ENCODE peak calls at places on chromosomes 5 and 9, in five cellular contexts. J is astrocyte, X is PC-3, W is neural progenitor cell, N is IMR-90. U is an unnamed sample.

GRCh38 chr5:41009228-41009627 is 61.9 kb downstream of the MROH2B start:
- DNase-seq in J (no peak), X (peak; percentile 99), N (peak; percentile 32), W (no peak), U (no peak)

GRCh38 chr5:111135946-111136345 is 43.8 kb downstream of the WDR36 start:
- DNase-seq in X (peak; percentile 82), N (peak; percentile 53), W (no peak), J (peak; percentile 44), U (no peak)

GRCh38 chr9:34124923-34125322 is 1.6 kb downstream of the DCAF12 start:
- DNase-seq in X (peak; percentile 9), J (no peak), N (no peak), W (no peak), U (peak; percentile 45)

GRCh38 chr5:28269978-28270377 is 1231.6 kb upstream of the CDH9 start:
- DNase-seq in N (no peak), J (no peak), W (no peak), X (no peak), U (no peak)

GRCh38 chr9:134551657-134552348 is 89.8 kb upstream of the COL5A1 start:
- DNase-seq in J (peak; percentile 96), N (peak; percentile 82), W (no peak), X (peak; percentile 70), U (no peak)

GRCh38 chr9:677461-678097 is 163.9 kb upstream of the DMRT1 start:
- DNase-seq in W (no peak), J (peak; percentile 62), X (no peak), N (no peak), U (no peak)

GRCh38 chr9:4110562-4110961 is 189.3 kb downstream of the GLIS3 start:
- DNase-seq in N (no peak), W (no peak), X (no peak), J (no peak), U (no peak)

GRCh38 chr5:159304961-159305595 is 25.2 kb downstream of the IL12B start:
- DNase-seq in X (no peak), J (no peak), W (no peak), N (peak; percentile 33), U (no peak)

GRCh38 chr5:144142030-144142825 is 28.2 kb downstream of the YIPF5 start:
- DNase-seq in X (peak; percentile 55), N (peak; percentile 67), J (peak; percentile 42), W (peak; percentile 65), U (peak; percentile 76)

GRCh38 chr5:132209131-132209530 is 18.5 kb downstream of the P4HA2 start:
- DNase-seq in J (peak; percentile 85), W (no peak), X (no peak), N (peak; percentile 78), U (no peak)

GRCh38 chr9:23309800-23310199 is 516.2 kb downstream of the ELAVL2 start:
- DNase-seq in N (no peak), W (no peak), J (no peak), X (no peak), U (no peak)

DNA sequence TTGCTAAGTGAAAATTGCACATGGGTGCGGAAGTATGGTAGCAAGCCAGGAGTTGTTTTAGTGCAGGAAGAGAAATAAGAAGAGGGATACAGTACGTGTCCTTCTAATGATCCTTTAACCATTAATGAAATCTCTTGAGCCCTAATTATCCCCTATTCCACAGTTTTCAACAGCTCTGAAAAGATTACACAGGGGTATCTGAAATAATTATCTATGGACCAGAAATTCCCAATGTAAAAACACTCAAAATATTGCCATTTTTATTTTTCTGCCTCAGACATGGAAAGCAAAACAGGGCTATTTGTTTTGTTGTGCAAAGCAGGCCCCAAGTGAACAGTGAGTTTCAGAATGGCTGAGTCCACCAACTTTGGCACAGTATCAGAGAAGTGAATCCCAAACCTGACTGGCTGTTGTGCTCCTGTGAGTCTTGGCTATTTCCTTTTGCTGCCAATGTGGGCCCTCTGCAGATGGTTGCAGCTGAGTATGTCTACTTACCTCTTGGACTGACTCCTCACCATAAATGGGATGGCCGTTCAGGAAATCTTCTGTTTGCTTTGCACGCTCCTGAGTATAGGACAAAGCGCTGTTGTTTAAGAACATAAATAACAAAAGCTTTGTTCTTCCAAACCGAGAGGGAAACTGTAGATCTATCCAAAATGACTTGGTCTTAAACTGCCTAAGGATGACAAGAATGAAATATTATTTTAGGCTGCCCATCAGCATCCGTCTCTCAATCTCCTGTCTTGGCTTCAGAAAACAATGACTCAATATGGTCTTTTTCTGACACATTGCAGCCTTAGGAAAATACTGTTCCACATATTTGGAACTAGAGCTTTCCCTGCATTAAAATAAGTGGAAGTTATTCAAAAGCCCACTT is 204.1 kb downstream of the DEPDC1B start:
- DNase-seq in W (no peak), J (no peak), N (no peak), X (peak; percentile 49), U (no peak)
- H3K4me1 ChIP-seq in W (peaks cover 16% of the 10 kb centered on the region), J (peaks cover 7% of the 10 kb centered on the region), N (no peaks in the 10 kb centered on the region), X (peaks cover 8% of the 10 kb centered on the region), U (peaks cover 57% of the 10 kb centered on the region)

DNA sequence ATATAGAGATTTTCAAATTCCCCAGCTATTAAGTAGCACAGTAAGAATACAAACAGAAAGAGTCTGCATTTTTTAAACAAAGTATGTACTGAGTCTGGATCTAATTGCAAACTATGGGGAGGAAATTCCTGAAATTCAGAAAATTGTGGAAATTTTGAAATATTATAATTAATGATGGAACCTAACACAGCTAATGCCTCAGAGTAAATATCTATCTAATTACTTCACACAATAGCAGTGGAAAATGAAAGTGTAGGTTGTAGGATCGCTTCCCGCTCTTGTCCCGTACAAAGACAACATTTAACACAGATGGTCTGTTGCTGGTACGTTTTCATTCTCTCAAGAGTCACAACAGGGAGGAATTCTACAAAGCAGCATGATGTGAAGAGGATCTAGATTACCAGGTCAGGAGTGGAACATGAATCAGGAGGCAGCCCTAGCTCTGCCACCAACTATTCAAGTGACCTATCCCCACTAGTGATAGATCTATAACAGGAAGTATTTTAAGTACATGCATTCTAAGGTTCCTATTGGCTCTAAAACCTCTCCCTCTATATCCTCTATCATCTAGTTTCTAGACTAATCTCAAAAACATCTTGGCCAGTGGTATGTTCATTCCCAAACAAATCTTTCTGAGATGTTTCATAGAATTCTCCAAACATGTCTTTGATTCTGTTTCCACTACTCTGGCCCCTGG is 58.9 kb upstream of the GRAMD2B start:
- DNase-seq in N (peak; percentile 34), J (no peak), W (no peak), X (no peak), U (no peak)
- H2AFZ ChIP-seq in N (peak overlapping the region; percentile 84), J (no peak overlapping the region), W (no peak overlapping the region), X (no peak overlapping the region), U (no peak overlapping the region)

GRCh38 chr5:149938272-149938671 is 6.3 kb downstream of the PDE6A start:
- DNase-seq in J (peak; percentile 68), N (peak; percentile 50), X (peak; percentile 100), W (no peak), U (no peak)

GRCh38 chr5:149940941-149941644 is 3.5 kb downstream of the PDE6A start:
- DNase-seq in X (peak; percentile 56), N (no peak), J (no peak), W (no peak), U (no peak)

GRCh38 chr5:149940077-149940574 is 4.5 kb downstream of the PDE6A start:
- DNase-seq in J (no peak), N (no peak), X (peak; percentile 42), W (no peak), U (no peak)

GRCh38 chr5:149938791-149939358 is 5.7 kb downstream of the PDE6A start:
- DNase-seq in J (peak; percentile 89), W (no peak), N (peak; percentile 84), X (peak; percentile 100), U (no peak)

GRCh38 chr5:149939572-149939971 is 5.0 kb downstream of the PDE6A start:
- DNase-seq in N (no peak), W (no peak), J (no peak), X (peak; percentile 95), U (no peak)
- H3K4me1 ChIP-seq in N (peaks cover 10% of the 10 kb centered on the region), W (no peaks in the 10 kb centered on the region), J (peaks cover 37% of the 10 kb centered on the region), X (peaks cover 60% of the 10 kb centered on the region), U (no peaks in the 10 kb centered on the region)

DNA sequence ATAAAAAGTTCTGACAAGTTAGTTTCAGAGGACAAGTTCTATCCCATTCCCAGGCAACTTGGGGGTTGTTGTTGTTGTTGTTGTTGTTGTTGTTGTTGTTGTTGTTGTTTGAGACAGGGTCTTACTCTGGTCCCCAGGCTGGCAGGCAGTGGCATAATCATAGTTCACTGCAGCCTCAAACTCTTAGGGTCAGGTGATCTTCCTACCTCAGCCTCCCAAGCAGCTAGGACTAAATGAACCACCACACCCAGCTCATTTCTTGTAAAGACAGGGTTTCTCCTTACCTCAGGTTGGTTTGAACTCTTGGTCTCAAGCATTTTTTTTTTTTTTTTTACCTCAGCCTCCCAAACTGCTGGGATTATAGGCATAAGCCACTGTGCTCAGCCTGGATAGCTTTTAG is 15.3 kb downstream of the PPP1R2B start:
- DNase-seq in X (no peak), N (no peak), J (no peak), W (no peak), U (no peak)
- H2AFZ ChIP-seq in X (no peak overlapping the region), N (no peak overlapping the region), J (no peak overlapping the region), W (no peak overlapping the region), U (no peak overlapping the region)

GRCh38 chr9:121785673-121786542 is 134.5 kb downstream of the DAB2IP start:
- DNase-seq in X (no peak), N (no peak), J (no peak), W (no peak), U (no peak)

GRCh38 chr9:121786543-121786948 is 135.1 kb downstream of the DAB2IP start:
- DNase-seq in X (no peak), J (no peak), N (no peak), W (no peak), U (no peak)

GRCh38 chr9:121783523-121784507 is 132.4 kb downstream of the DAB2IP start:
- DNase-seq in J (no peak), N (no peak), X (no peak), W (peak; percentile 83), U (no peak)

GRCh38 chr9:121783126-121783522 is 131.7 kb downstream of the DAB2IP start:
- DNase-seq in X (no peak), J (no peak), W (no peak), N (no peak), U (no peak)

DNA sequence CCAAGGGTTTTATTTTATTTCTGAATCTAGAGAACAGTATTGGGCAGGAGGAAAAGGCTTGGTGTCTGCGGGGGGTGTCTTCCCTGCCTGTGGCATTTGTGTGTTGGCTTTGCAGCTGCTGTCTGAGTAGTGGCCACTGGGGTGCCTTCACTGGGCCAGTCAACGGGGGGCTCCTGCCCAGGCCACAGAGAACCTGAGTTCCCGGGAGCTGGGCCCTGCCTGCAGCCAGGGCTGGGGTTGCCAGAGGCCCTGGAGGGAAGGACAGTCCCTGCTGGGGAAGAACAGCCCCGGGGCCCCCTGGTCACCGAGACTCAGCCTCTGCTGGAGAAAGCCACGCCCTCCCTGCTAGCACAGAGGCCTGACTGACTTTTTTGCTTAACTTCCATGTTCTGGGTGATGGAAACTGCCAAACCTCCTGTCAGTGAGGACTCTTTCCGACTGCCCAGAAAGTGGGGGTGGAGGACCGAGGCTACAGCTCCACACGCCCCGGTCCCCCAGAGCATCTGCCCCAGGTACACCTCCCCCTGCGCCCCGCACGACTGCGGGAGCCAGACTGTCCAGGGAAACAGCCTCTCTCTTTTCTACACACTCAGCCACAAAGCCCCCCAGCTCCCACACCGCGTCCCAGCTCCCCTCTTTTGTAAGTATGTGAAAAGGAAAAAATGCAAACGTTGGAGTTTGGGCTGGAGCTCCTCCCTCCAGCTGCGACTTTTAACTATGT is 133.4 kb downstream of the DAB2IP start:
- DNase-seq in N (no peak), W (peak; percentile 35), J (no peak), X (no peak), U (no peak)
- H3K4me1 ChIP-seq in N (no peaks in the 10 kb centered on the region), W (peaks cover 50% of the 10 kb centered on the region), J (peaks cover 1% of the 10 kb centered on the region), X (no peaks in the 10 kb centered on the region), U (no peaks in the 10 kb centered on the region)

U was measured in Karpas-422.